ENCODE peak calls at places on chromosomes 6 and 20, in ten cellular contexts. C, T, W, X, A, J, B, H, F and S are unnamed samples. For H3K4me1, the result is how much of the 10 kb centered on the place peaks cover.

GRCh38 chr6:85015396-85015990 is 251.1 kb upstream of the TBX18 start:
- DNase-seq in C (peak), T (peak), W (peak), X (peak), A (peak), J (peak), B (peak), H (no peak), F (peak), S (no peak)

GRCh38 chr6:75207211-75207984 is 1.5 kb upstream of the COL12A1 start:
- DNase-seq in C (no peak), T (no peak), W (peak), X (peak), A (peak), J (no peak), B (no peak), H (no peak), F (no peak), S (peak)

GRCh38 chr6:3389390-3390167 is 67.3 kb downstream of the SLC22A23 start:
- DNase-seq in C (no peak), T (no peak), W (no peak), X (peak), A (no peak), J (no peak), B (no peak), H (peak), F (no peak), S (no peak)

GRCh38 chr6:132188865-132189264 is 212.4 kb downstream of the MOXD1 start:
- DNase-seq in C (no peak), T (no peak), W (no peak), X (no peak), A (no peak), J (no peak), B (no peak), H (no peak), F (no peak), S (no peak)

GRCh38 chr6:56938634-56939294 is 16.1 kb upstream of the BEND6 start:
- DNase-seq in C (peak), T (peak), W (no peak), X (peak), A (no peak), J (no peak), B (no peak), H (no peak), F (no peak), S (no peak)

GRCh38 chr20:46013826-46014516 is 5.3 kb downstream of the MMP9 start:
- DNase-seq in C (no peak), T (no peak), W (peak), X (peak), A (peak), J (peak), B (peak), H (no peak), F (no peak), S (peak)

GRCh38 chr6:71810880-71811279 is 75.5 kb upstream of the RIMS1 start:
- DNase-seq in C (no peak), T (no peak), W (no peak), X (no peak), A (no peak), J (no peak), B (no peak), H (no peak), F (no peak), S (no peak)

GRCh38 chr20:31663838-31664695 is 26.4 kb downstream of the COX4I2 start:
- DNase-seq in C (no peak), T (peak), W (no peak), X (no peak), A (no peak), J (no peak), B (peak), H (no peak), F (no peak), S (no peak)

GRCh38 chr6:106748547-106749207 is 119.3 kb downstream of the QRSL1 start:
- DNase-seq in C (no peak), T (no peak), W (no peak), X (no peak), A (no peak), J (no peak), B (no peak), H (no peak), F (peak), S (no peak)

GRCh38 chr20:38827770-38828281 is 22.3 kb downstream of the PPP1R16B start:
- DNase-seq in C (no peak), T (no peak), W (no peak), X (no peak), A (no peak), J (no peak), B (no peak), H (no peak), F (no peak), S (no peak)

GRCh38 chr20:38599410-38599882 is 2.2 kb upstream of the ARHGAP40 start:
- DNase-seq in C (peak), T (peak), W (no peak), X (peak), A (peak), J (peak), B (peak), H (peak), F (no peak), S (no peak)

GRCh38 chr6:1652842-1653241 is 43.1 kb downstream of the FOXC1 start:
- DNase-seq in C (no peak), T (no peak), W (no peak), X (no peak), A (no peak), J (no peak), B (no peak), H (no peak), F (no peak), S (no peak)

GRCh38 chr6:134323294-134323693 is 5.4 kb upstream of the SGK1 start:
- DNase-seq in C (no peak), T (no peak), W (no peak), X (no peak), A (no peak), J (no peak), B (no peak), H (no peak), F (no peak), S (no peak)

GRCh38 chr6:6749791-6750434 is 161.4 kb downstream of the LY86 start:
- DNase-seq in C (peak), T (peak), W (peak), X (peak), A (no peak), J (peak), B (peak), H (peak), F (no peak), S (no peak)

GRCh38 chr20:13302647-13303425 is 81.8 kb downstream of the ISM1 start:
- DNase-seq in C (no peak), T (no peak), W (no peak), X (no peak), A (no peak), J (peak), B (peak), H (no peak), F (no peak), S (no peak)

GRCh38 chr20:64151634-64152530 is 12.4 kb upstream of the MYT1 start:
- DNase-seq in C (no peak), T (no peak), W (no peak), X (no peak), A (no peak), J (no peak), B (no peak), H (no peak), F (no peak), S (no peak)

GRCh38 chr6:15026832-15027231 is 219.0 kb upstream of the JARID2 start:
- DNase-seq in C (no peak), T (peak), W (no peak), X (no peak), A (no peak), J (no peak), B (peak), H (peak), F (no peak), S (no peak)

GRCh38 chr6:170129691-170130171 is 161.1 kb downstream of the DLL1 start:
- DNase-seq in C (peak), T (no peak), W (peak), X (peak), A (peak), J (peak), B (peak), H (peak), F (no peak), S (no peak)

GRCh38 chr6:22320750-22321149 is 23.9 kb upstream of the PRL start:
- DNase-seq in C (no peak), T (no peak), W (no peak), X (no peak), A (no peak), J (no peak), B (peak), H (no peak), F (no peak), S (no peak)

GRCh38 chr6:47366335-47366879 is 56.7 kb upstream of the TNFRSF21 start:
- DNase-seq in C (no peak), T (no peak), W (no peak), X (no peak), A (no peak), J (no peak), B (no peak), H (no peak), F (no peak), S (no peak)

GRCh38 chr6:81995548-81996289 is 243.2 kb upstream of the TENT5A start:
- DNase-seq in C (no peak), T (no peak), W (no peak), X (no peak), A (no peak), J (no peak), B (peak), H (no peak), F (no peak), S (no peak)

GRCh38 chr20:25076731-25077609 is 5.0 kb downstream of the VSX1 start:
- DNase-seq in C (no peak), T (no peak), W (no peak), X (no peak), A (no peak), J (no peak), B (no peak), H (peak), F (no peak), S (no peak)

GRCh38 chr6:116571683-116572000 is 338 bp downstream of the RWDD1 start:
- DNase-seq in C (no peak), T (no peak), W (no peak), X (no peak), A (no peak), J (no peak), B (no peak), H (no peak), F (no peak), S (no peak)

GRCh38 chr6:18293192-18293904 is 29.0 kb upstream of the DEK start:
- DNase-seq in C (no peak), T (no peak), W (no peak), X (no peak), A (no peak), J (no peak), B (no peak), H (no peak), F (no peak), S (no peak)

GRCh38 chr20:22789661-22790060 is 205.3 kb upstream of the FOXA2 start:
- DNase-seq in C (no peak), T (no peak), W (no peak), X (no peak), A (no peak), J (no peak), B (no peak), H (no peak), F (no peak), S (no peak)

GRCh38 chr6:144619983-144620382 is 334.8 kb downstream of the UTRN start:
- DNase-seq in C (no peak), T (no peak), W (no peak), X (no peak), A (no peak), J (no peak), B (no peak), H (no peak), F (no peak), S (no peak)

GRCh38 chr6:110055387-110055735 is 77.2 kb downstream of the GPR6 start:
- DNase-seq in C (no peak), T (no peak), W (no peak), X (no peak), A (no peak), J (no peak), B (no peak), H (no peak), F (no peak), S (no peak)

GRCh38 chr6:169571123-169571962 is 130.5 kb downstream of the WDR27 start:
- DNase-seq in C (no peak), T (peak), W (no peak), X (no peak), A (no peak), J (no peak), B (no peak), H (no peak), F (no peak), S (no peak)

GRCh38 chr20:20454367-20454766 is 86.5 kb downstream of the INSM1 start:
- DNase-seq in C (no peak), T (no peak), W (no peak), X (no peak), A (no peak), J (no peak), B (no peak), H (no peak), F (no peak), S (no peak)

GRCh38 chr6:33192671-33193602 is 670 bp upstream of the COL11A2 start:
- DNase-seq in C (peak), T (no peak), W (peak), X (peak), A (peak), J (peak), B (peak), H (no peak), F (no peak), S (peak)

GRCh38 chr6:148317739-148318138 is 24.9 kb upstream of the SASH1 start:
- DNase-seq in C (no peak), T (no peak), W (no peak), X (no peak), A (no peak), J (no peak), B (no peak), H (no peak), F (no peak), S (no peak)

GRCh38 chr6:37538107-37538506 is 38.4 kb upstream of the CCDC167 start:
- DNase-seq in C (no peak), T (no peak), W (no peak), X (no peak), A (no peak), J (no peak), B (no peak), H (no peak), F (no peak), S (no peak)

GRCh38 chr20:51712501-51713212 is 55.5 kb downstream of the ATP9A start:
- DNase-seq in C (no peak), T (no peak), W (no peak), X (peak), A (no peak), J (peak), B (no peak), H (no peak), F (no peak), S (no peak)

GRCh38 chr6:17503051-17503450 is 97.1 kb upstream of the FAM8A1 start:
- DNase-seq in C (no peak), T (no peak), W (no peak), X (no peak), A (no peak), J (no peak), B (no peak), H (no peak), F (no peak), S (no peak)

GRCh38 chr6:33621396-33622388 is 570 bp downstream of the ITPR3 start:
- DNase-seq in C (no peak), T (peak), W (peak), X (peak), A (peak), J (no peak), B (peak), H (no peak), F (no peak), S (peak)

GRCh38 chr20:10658051-10658823 is 15.6 kb downstream of the JAG1 start:
- DNase-seq in C (no peak), T (no peak), W (no peak), X (no peak), A (peak), J (no peak), B (peak), H (no peak), F (no peak), S (no peak)

GRCh38 chr6:87155920-87156600 is 695 bp downstream of the ZNF292 start:
- DNase-seq in C (peak), T (peak), W (peak), X (peak), A (peak), J (peak), B (peak), H (peak), F (no peak), S (no peak)
- H3K4me1 ChIP-seq in C (under half), T (under half), W (under half), X (under half), A (under half), J (under half), B (under half), H (under half), F (under half), S (half or more)

GRCh38 chr6:111758608-111759293 is 114.5 kb downstream of the FYN start:
- DNase-seq in C (no peak), T (no peak), W (no peak), X (no peak), A (no peak), J (no peak), B (peak), H (no peak), F (no peak), S (peak)
- H3K4me3 ChIP-seq in C (no peak), T (no peak), W (no peak), X (no peak), A (no peak), J (no peak), B (no peak), H (peak), F (no peak), S (peak)

DNA sequence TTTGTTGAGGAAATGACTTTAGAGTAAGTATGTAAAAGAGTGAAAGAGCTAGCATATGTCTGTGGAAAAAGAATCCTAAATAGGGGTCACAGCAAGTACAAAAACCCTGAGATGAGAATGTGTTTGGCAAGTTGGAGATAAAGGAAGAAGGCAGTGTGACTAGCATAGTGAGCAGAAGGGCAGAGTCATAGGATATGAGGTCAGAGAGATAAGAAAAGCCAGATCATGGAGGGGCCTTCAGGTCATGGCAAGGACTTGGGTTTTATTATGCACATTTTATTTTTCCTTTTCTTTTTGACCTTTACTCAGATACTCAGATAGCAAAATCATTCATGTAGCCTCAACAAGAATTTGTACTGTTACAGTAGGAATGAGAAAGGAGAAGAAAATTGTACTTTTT is 138.0 kb downstream of the GJA1 start:
- DNase-seq in C (no peak), T (no peak), W (no peak), X (no peak), A (no peak), J (no peak), B (no peak), H (no peak), F (no peak), S (no peak)
- H3K4me1 ChIP-seq in C (under half), T (under half), W (under half), X (under half), A (under half), J (under half), B (under half), H (under half), F (under half), S (under half)

DNA sequence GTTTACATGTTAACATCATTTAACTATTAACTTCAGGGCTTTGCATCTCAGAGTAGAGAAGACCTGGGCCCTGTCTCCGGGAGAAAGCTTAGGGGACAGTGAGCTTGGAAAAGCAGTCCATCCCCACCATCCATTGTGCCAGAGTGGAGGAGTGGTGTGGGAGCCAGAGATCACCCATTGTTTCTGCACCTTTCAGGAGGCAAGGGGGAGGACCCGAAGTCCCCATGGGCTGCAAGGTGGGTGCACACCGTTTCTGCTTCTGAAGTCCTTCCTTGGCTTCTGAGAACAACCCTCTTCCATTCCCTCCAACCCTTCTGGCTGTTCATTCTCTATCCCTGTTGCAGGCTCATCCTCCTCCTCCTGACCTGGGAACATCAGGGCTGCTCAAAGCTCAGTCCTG is 4.0 kb upstream of the PPP1R3G start:
- DNase-seq in C (no peak), T (no peak), W (no peak), X (no peak), A (no peak), J (no peak), B (no peak), H (no peak), F (no peak), S (no peak)
- H3K4me3 ChIP-seq in C (no peak), T (no peak), W (no peak), X (no peak), A (no peak), J (no peak), B (no peak), H (no peak), F (no peak), S (no peak)

GRCh38 chr20:32790751-32791057 is 28.5 kb downstream of the DNMT3B start:
- DNase-seq in C (no peak), T (no peak), W (no peak), X (no peak), A (no peak), J (no peak), B (no peak), H (no peak), F (no peak), S (no peak)

GRCh38 chr20:32796383-32797159 is 23.2 kb upstream of the MAPRE1 start:
- DNase-seq in C (no peak), T (no peak), W (no peak), X (no peak), A (no peak), J (no peak), B (no peak), H (no peak), F (no peak), S (no peak)

GRCh38 chr20:32789896-32790750 is 27.9 kb downstream of the DNMT3B start:
- DNase-seq in C (peak), T (peak), W (peak), X (peak), A (peak), J (peak), B (peak), H (peak), F (no peak), S (peak)

GRCh38 chr20:32793059-32793458 is 26.7 kb upstream of the MAPRE1 start:
- DNase-seq in C (no peak), T (no peak), W (no peak), X (no peak), A (no peak), J (no peak), B (no peak), H (no peak), F (no peak), S (no peak)

GRCh38 chr20:32792316-32792715 is 27.4 kb upstream of the MAPRE1 start:
- DNase-seq in C (no peak), T (no peak), W (no peak), X (no peak), A (no peak), J (peak), B (no peak), H (peak), F (no peak), S (peak)
- H3K4me1 ChIP-seq in C (under half), T (under half), W (under half), X (under half), A (under half), J (under half), B (under half), H (under half), F (under half), S (half or more)

DNA sequence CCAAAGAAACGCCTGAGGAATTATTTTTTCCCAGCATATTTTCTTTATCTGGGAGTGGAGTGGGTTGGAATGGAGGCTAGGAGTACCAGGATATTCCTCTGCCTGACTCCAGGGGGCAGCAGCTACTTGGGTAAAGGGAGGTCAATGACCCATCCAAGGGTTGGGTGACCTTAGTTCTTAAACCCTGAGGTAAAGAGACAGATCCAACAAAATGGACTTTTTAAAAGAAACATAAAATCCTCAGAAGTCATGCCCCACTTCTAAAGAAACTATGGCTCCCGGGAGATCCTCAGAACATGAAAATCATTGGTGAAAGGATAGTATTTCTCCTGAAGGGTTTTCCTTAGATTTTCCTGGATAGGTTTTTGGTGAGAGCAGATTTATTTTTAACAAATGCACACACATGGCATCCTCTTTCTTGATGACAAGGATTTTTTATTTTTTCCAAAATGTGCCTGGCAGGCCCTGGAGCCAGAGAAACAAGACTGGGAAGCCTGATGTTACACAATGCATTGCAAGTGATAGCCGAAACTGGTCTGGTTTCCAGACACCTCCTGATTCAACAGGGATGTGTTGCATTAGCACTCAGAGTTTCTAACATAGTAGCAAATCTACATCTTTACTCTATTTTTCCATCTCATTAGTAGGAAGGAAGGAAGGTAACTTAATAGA is 240.9 kb upstream of the BTBD3 start:
- DNase-seq in C (peak), T (peak), W (no peak), X (peak), A (peak), J (peak), B (peak), H (no peak), F (peak), S (no peak)
- H3K4me3 ChIP-seq in C (no peak), T (no peak), W (no peak), X (no peak), A (no peak), J (no peak), B (no peak), H (no peak), F (no peak), S (no peak)